ENCODE peak calls at places on chromosomes 1 and 21, in five cellular contexts. T, F, W, O and G are unnamed samples.

GRCh38 chr1:54328117-54328636 is 78.0 kb downstream of the SSBP3 start:
- DNase-seq in T (no peak), W (no peak), F (no peak), O (no peak), G (no peak)

GRCh38 chr1:27487927-27488522 is 1.9 kb downstream of the WASF2 start:
- DNase-seq in O (no peak), W (no peak), T (no peak), F (no peak), G (no peak)

GRCh38 chr1:202130816-202131522 is 8.3 kb downstream of the GPR37L1 start:
- DNase-seq in W (no peak), T (no peak), O (no peak), F (no peak), G (no peak)

GRCh38 chr1:15696956-15697521 is 12.9 kb downstream of the PLEKHM2 start:
- DNase-seq in W (no peak), T (peak; percentile 48), O (no peak), F (no peak), G (no peak)

GRCh38 chr1:228323401-228323800 is 83.2 kb downstream of the TRIM11 start:
- DNase-seq in W (no peak), O (no peak), T (no peak), F (no peak), G (no peak)

GRCh38 chr1:206935491-206936067 is 10.7 kb downstream of the PIGR start:
- DNase-seq in O (no peak), W (no peak), T (no peak), F (no peak), G (peak; percentile 57)

GRCh38 chr21:43957629-43958362 is 54.3 kb upstream of the TRAPPC10 start:
- DNase-seq in T (no peak), F (no peak), O (no peak), W (no peak), G (no peak)

GRCh38 chr1:93672069-93672468 is 9.6 kb downstream of the BCAR3 start:
- DNase-seq in W (no peak), O (no peak), T (peak; percentile 80), F (no peak), G (peak; percentile 71)

GRCh38 chr1:155049651-155050559 is 1.2 kb upstream of the ADAM15 start:
- DNase-seq in F (no peak), O (no peak), W (no peak), T (no peak), G (peak; percentile 62)

DNA sequence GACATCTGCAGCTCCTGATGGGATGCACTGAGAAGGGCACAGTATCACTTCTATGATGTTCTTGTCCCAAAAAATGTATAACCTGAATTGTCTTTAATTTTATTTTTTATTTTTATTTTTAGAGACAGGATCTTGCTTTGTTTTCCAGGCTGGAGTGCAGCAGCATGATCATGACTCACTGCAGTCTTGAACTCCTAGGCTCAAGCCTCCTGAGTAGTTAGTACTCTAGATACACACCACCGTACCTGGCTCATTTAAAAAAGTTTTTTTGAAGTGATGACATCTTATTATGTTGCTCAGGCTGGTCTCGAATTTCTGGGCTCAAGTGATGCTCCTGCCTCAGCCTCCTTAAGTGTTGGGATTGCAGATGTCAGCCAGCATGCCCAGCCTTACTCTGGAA is 68.8 kb downstream of the ATF6 start:
- DNase-seq in W (no peak), O (no peak), T (no peak), F (no peak), G (no peak)
- H3K27me3 ChIP-seq in W (no peaks in the 10 kb centered on the region), O (no peaks in the 10 kb centered on the region), T (no peaks in the 10 kb centered on the region), F (no peaks in the 10 kb centered on the region), G (no peaks in the 10 kb centered on the region)

DNA sequence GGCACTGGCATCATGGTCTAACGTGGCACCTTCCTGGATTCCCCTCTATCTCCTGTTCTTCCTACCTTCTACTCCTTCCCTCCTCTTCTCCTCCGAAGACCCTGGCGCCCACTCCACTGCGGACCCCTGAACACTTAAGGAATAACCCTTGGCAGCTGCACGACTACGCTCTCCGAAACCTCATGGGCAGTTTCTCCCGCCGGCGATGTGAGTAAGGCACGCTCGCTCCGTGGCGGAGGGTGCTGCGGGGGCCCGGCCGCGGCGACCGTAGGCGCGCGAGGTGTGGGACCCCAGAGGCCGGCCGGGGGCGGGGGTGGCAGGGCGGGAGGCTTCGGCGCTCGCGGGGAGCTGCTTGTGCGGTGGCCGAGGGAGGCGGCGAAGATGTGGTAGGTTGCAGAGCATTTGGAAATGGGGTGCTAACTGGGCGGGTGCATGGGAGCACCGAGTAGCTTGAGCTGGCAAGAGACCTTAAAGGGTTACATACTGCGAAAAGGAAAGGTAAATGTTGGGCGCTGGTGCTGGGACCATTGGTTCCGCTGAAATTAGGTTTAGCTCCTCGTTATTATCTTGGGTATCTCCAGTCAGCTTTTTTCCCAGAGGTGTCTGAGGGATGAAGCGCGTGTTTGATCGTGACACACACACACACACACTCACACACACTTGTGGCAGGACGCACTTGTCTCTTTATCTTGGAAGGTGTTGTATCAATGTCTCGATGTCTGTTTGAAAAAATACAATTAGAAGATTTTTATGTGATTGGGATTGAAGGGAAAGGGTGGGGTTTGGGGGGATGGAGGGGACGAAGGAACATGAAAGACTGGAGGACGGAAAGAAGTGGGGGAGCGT is 936 bp downstream of the LRRC7 start:
- DNase-seq in F (no peak), W (no peak), T (no peak), O (no peak), G (no peak)
- H3K27me3 ChIP-seq in F (no peaks in the 10 kb centered on the region), W (no peaks in the 10 kb centered on the region), T (no peaks in the 10 kb centered on the region), O (no peaks in the 10 kb centered on the region), G (peaks cover 42% of the 10 kb centered on the region)

DNA sequence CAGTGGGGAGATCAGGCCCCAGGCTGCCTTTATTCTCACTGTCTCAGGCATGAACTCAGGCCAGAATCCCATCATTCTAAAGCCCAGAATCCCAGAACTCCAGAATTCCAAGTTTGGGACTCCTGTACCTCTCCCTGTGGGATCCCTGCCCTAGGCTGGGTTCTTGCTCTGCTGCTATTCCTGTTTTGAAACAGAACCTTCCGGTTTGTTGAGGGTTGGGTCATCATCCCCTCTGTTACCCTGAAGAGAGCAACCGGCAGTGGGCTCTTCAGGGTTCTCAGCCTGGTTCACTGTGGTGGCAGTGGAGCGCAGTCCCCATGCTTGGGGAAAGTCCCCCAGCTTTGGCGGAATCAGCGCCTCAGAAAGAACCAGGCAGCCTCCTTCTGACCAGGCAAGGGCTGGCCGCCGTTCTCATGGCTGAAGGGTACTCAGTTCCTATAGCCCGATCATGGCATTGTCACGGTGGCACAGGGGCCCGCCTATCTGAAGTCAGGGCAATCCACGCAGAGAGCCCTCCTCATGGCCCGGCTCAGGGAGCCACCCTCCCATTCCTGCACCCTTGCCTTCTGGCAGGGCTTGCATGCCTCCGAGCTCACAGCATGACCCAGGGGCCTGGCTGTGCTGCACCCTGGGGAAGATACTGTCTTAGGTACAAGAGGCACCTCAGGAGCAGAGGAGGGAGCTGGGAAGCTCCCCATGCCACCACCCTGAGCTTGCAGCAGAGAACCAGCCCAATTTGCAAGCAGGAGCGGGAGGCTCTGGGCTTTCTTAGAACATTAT is 335.6 kb upstream of the VAMP3 start:
- DNase-seq in W (no peak), F (no peak), O (no peak), T (no peak), G (no peak)
- H3K27me3 ChIP-seq in W (no peaks in the 10 kb centered on the region), F (no peaks in the 10 kb centered on the region), O (no peaks in the 10 kb centered on the region), T (no peaks in the 10 kb centered on the region), G (no peaks in the 10 kb centered on the region)

GRCh38 chr1:160084771-160085321 is 3.5 kb downstream of the KCNJ9 start:
- DNase-seq in O (no peak), W (no peak), F (no peak), T (no peak), G (no peak)
- H3K27me3 ChIP-seq in O (peaks cover 12% of the 10 kb centered on the region), W (peaks cover 13% of the 10 kb centered on the region), F (no peaks in the 10 kb centered on the region), T (no peaks in the 10 kb centered on the region), G (peaks cover 32% of the 10 kb centered on the region)